ENCODE peak calls at places on chromosomes 3 and 15, in ten cellular contexts. One of them, this sample, is unnamed.

GRCh38 chr3:40237892-40238571 is 71.5 kb upstream of the EIF1B start:
- DNase-seq in A549: peak; percentile 5
- DNase-seq in body of pancreas: no peak
- DNase-seq in esophagus squamous epithelium: no peak
- DNase-seq in mammary epithelial cell: no peak
- DNase-seq in astrocyte: no peak
- DNase-seq in AG10803: peak; percentile 18
- DNase-seq in cardiac fibroblast: peak; percentile 14
- DNase-seq in endothelial cell: peak; percentile 7
- DNase-seq in astrocyte of the spinal cord: no peak
- DNase-seq in this sample: peak; percentile 14

GRCh38 chr15:67164811-67165652 is 89.4 kb downstream of the AAGAB start:
- DNase-seq in endothelial cell: peak; percentile 31
- DNase-seq in astrocyte of the spinal cord: peak; percentile 93
- DNase-seq in astrocyte: peak; percentile 83
- DNase-seq in cardiac fibroblast: peak; percentile 91
- DNase-seq in esophagus squamous epithelium: no peak
- DNase-seq in mammary epithelial cell: no peak
- DNase-seq in AG10803: no peak
- DNase-seq in body of pancreas: no peak
- DNase-seq in A549: no peak
- DNase-seq in this sample: no peak

GRCh38 chr15:39602143-39602542 is 21.3 kb downstream of the THBS1 start:
- DNase-seq in astrocyte: no peak
- DNase-seq in A549: no peak
- DNase-seq in astrocyte of the spinal cord: no peak
- DNase-seq in cardiac fibroblast: no peak
- DNase-seq in endothelial cell: no peak
- DNase-seq in mammary epithelial cell: no peak
- DNase-seq in body of pancreas: no peak
- DNase-seq in AG10803: no peak
- DNase-seq in esophagus squamous epithelium: no peak
- DNase-seq in this sample: no peak

GRCh38 chr3:188826574-188826973 is 345.2 kb upstream of the TPRG1 start:
- DNase-seq in mammary epithelial cell: no peak
- DNase-seq in A549: no peak
- DNase-seq in cardiac fibroblast: no peak
- DNase-seq in body of pancreas: no peak
- DNase-seq in astrocyte of the spinal cord: no peak
- DNase-seq in astrocyte: no peak
- DNase-seq in endothelial cell: no peak
- DNase-seq in AG10803: no peak
- DNase-seq in esophagus squamous epithelium: no peak
- DNase-seq in this sample: no peak

GRCh38 chr3:53044371-53045106 is 1.3 kb downstream of the SFMBT1 start:
- DNase-seq in astrocyte of the spinal cord: peak; percentile 45
- DNase-seq in cardiac fibroblast: peak; percentile 39
- DNase-seq in mammary epithelial cell: peak; percentile 42
- DNase-seq in astrocyte: peak; percentile 36
- DNase-seq in endothelial cell: peak; percentile 34
- DNase-seq in A549: peak; percentile 43
- DNase-seq in AG10803: peak; percentile 42
- DNase-seq in esophagus squamous epithelium: no peak
- DNase-seq in body of pancreas: no peak
- DNase-seq in this sample: peak; percentile 64

GRCh38 chr3:49625971-49626640 is 48.0 kb upstream of the APEH start:
- DNase-seq in astrocyte of the spinal cord: peak; percentile 6
- DNase-seq in mammary epithelial cell: no peak
- DNase-seq in esophagus squamous epithelium: no peak
- DNase-seq in astrocyte: peak; percentile 80
- DNase-seq in A549: no peak
- DNase-seq in endothelial cell: no peak
- DNase-seq in body of pancreas: no peak
- DNase-seq in AG10803: peak; percentile 43
- DNase-seq in cardiac fibroblast: no peak
- DNase-seq in this sample: no peak

GRCh38 chr3:19937459-19938362 is 3.7 kb upstream of the EFHB start:
- DNase-seq in astrocyte of the spinal cord: peak; percentile 32
- DNase-seq in AG10803: no peak
- DNase-seq in astrocyte: peak; percentile 84
- DNase-seq in A549: no peak
- DNase-seq in endothelial cell: no peak
- DNase-seq in cardiac fibroblast: peak; percentile 29
- DNase-seq in body of pancreas: no peak
- DNase-seq in mammary epithelial cell: peak; percentile 26
- DNase-seq in esophagus squamous epithelium: no peak
- DNase-seq in this sample: no peak

GRCh38 chr3:149621218-149622005 is 36.4 kb downstream of the WWTR1 start:
- DNase-seq in esophagus squamous epithelium: no peak
- DNase-seq in AG10803: peak; percentile 95
- DNase-seq in endothelial cell: no peak
- DNase-seq in astrocyte of the spinal cord: peak; percentile 95
- DNase-seq in astrocyte: peak; percentile 97
- DNase-seq in mammary epithelial cell: peak; percentile 86
- DNase-seq in body of pancreas: no peak
- DNase-seq in cardiac fibroblast: peak; percentile 90
- DNase-seq in A549: no peak
- DNase-seq in this sample: peak; percentile 88

GRCh38 chr15:38463893-38464292 is 10.0 kb downstream of the FAM98B start:
- DNase-seq in cardiac fibroblast: no peak
- DNase-seq in AG10803: no peak
- DNase-seq in mammary epithelial cell: no peak
- DNase-seq in endothelial cell: no peak
- DNase-seq in A549: no peak
- DNase-seq in astrocyte of the spinal cord: no peak
- DNase-seq in body of pancreas: no peak
- DNase-seq in esophagus squamous epithelium: no peak
- DNase-seq in astrocyte: no peak
- DNase-seq in this sample: no peak

GRCh38 chr15:41828747-41829270 is 917 bp downstream of the JMJD7 start:
- DNase-seq in AG10803: peak; percentile 12
- DNase-seq in cardiac fibroblast: no peak
- DNase-seq in mammary epithelial cell: peak; percentile 26
- DNase-seq in endothelial cell: no peak
- DNase-seq in esophagus squamous epithelium: no peak
- DNase-seq in astrocyte of the spinal cord: peak; percentile 8
- DNase-seq in A549: no peak
- DNase-seq in body of pancreas: no peak
- DNase-seq in astrocyte: peak; percentile 18
- DNase-seq in this sample: peak; percentile 54

GRCh38 chr15:63396546-63396939 is 14.9 kb upstream of the CA12 start:
- DNase-seq in astrocyte of the spinal cord: no peak
- DNase-seq in A549: no peak
- DNase-seq in endothelial cell: no peak
- DNase-seq in astrocyte: no peak
- DNase-seq in AG10803: no peak
- DNase-seq in body of pancreas: peak; percentile 65
- DNase-seq in mammary epithelial cell: no peak
- DNase-seq in cardiac fibroblast: no peak
- DNase-seq in esophagus squamous epithelium: no peak
- DNase-seq in this sample: no peak

GRCh38 chr3:197494366-197495058 is 61.3 kb downstream of the BDH1 start:
- DNase-seq in astrocyte of the spinal cord: peak; percentile 32
- DNase-seq in body of pancreas: peak; percentile 16
- DNase-seq in AG10803: peak; percentile 82
- DNase-seq in A549: peak; percentile 38
- DNase-seq in endothelial cell: no peak
- DNase-seq in astrocyte: peak; percentile 73
- DNase-seq in mammary epithelial cell: peak; percentile 88
- DNase-seq in cardiac fibroblast: peak; percentile 54
- DNase-seq in esophagus squamous epithelium: no peak
- DNase-seq in this sample: no peak

GRCh38 chr3:8768364-8769087 is 887 bp downstream of the OXTR start:
- DNase-seq in astrocyte of the spinal cord: no peak
- DNase-seq in endothelial cell: no peak
- DNase-seq in esophagus squamous epithelium: no peak
- DNase-seq in AG10803: no peak
- DNase-seq in mammary epithelial cell: no peak
- DNase-seq in body of pancreas: no peak
- DNase-seq in A549: no peak
- DNase-seq in astrocyte: no peak
- DNase-seq in cardiac fibroblast: peak; percentile 23
- DNase-seq in this sample: peak; percentile 29

GRCh38 chr3:15610083-15610482 is 8.5 kb downstream of the BTD start:
- DNase-seq in astrocyte: peak; percentile 43
- DNase-seq in esophagus squamous epithelium: no peak
- DNase-seq in mammary epithelial cell: peak; percentile 83
- DNase-seq in endothelial cell: no peak
- DNase-seq in astrocyte of the spinal cord: peak; percentile 73
- DNase-seq in body of pancreas: peak; percentile 43
- DNase-seq in A549: peak; percentile 70
- DNase-seq in AG10803: peak; percentile 80
- DNase-seq in cardiac fibroblast: peak; percentile 92
- DNase-seq in this sample: peak; percentile 96

GRCh38 chr3:147384210-147385058 is 21.9 kb downstream of the ZIC4 start:
- DNase-seq in endothelial cell: peak; percentile 69
- DNase-seq in esophagus squamous epithelium: no peak
- DNase-seq in AG10803: no peak
- DNase-seq in A549: no peak
- DNase-seq in astrocyte of the spinal cord: no peak
- DNase-seq in mammary epithelial cell: no peak
- DNase-seq in astrocyte: no peak
- DNase-seq in cardiac fibroblast: no peak
- DNase-seq in body of pancreas: no peak
- DNase-seq in this sample: no peak

GRCh38 chr3:147380996-147381376 is 25.4 kb downstream of the ZIC4 start:
- DNase-seq in body of pancreas: no peak
- DNase-seq in AG10803: no peak
- DNase-seq in esophagus squamous epithelium: no peak
- DNase-seq in astrocyte of the spinal cord: no peak
- DNase-seq in A549: no peak
- DNase-seq in astrocyte: no peak
- DNase-seq in cardiac fibroblast: no peak
- DNase-seq in mammary epithelial cell: no peak
- DNase-seq in endothelial cell: no peak
- DNase-seq in this sample: no peak

GRCh38 chr3:147385059-147386012 is 21.0 kb downstream of the ZIC4 start:
- DNase-seq in body of pancreas: no peak
- DNase-seq in endothelial cell: no peak
- DNase-seq in astrocyte: no peak
- DNase-seq in A549: no peak
- DNase-seq in AG10803: no peak
- DNase-seq in cardiac fibroblast: no peak
- DNase-seq in astrocyte of the spinal cord: no peak
- DNase-seq in esophagus squamous epithelium: no peak
- DNase-seq in mammary epithelial cell: no peak
- DNase-seq in this sample: no peak

GRCh38 chr3:147381610-147382009 is 24.7 kb downstream of the ZIC4 start:
- DNase-seq in body of pancreas: no peak
- DNase-seq in endothelial cell: no peak
- DNase-seq in A549: no peak
- DNase-seq in astrocyte: no peak
- DNase-seq in astrocyte of the spinal cord: no peak
- DNase-seq in mammary epithelial cell: no peak
- DNase-seq in cardiac fibroblast: no peak
- DNase-seq in AG10803: no peak
- DNase-seq in esophagus squamous epithelium: no peak
- DNase-seq in this sample: no peak

GRCh38 chr3:147383617-147384016 is 22.7 kb downstream of the ZIC4 start:
- DNase-seq in AG10803: no peak
- DNase-seq in cardiac fibroblast: no peak
- DNase-seq in A549: no peak
- DNase-seq in astrocyte of the spinal cord: no peak
- DNase-seq in astrocyte: no peak
- DNase-seq in mammary epithelial cell: no peak
- DNase-seq in body of pancreas: no peak
- DNase-seq in esophagus squamous epithelium: no peak
- DNase-seq in endothelial cell: no peak
- DNase-seq in this sample: no peak
- TF ChIP-seq CTCF in AG10803: peak; percentile 34
- TF ChIP-seq CTCF in cardiac fibroblast: no peak
- TF ChIP-seq CTCF in A549: peak; percentile 10
- TF ChIP-seq CTCF in astrocyte of the spinal cord: peak; percentile 47
- TF ChIP-seq CTCF in astrocyte: peak; percentile 15
- TF ChIP-seq CTCF in mammary epithelial cell: no peak
- TF ChIP-seq CTCF in body of pancreas: no peak
- TF ChIP-seq CTCF in esophagus squamous epithelium: no peak
- TF ChIP-seq CTCF in endothelial cell: peak; percentile 27
- TF ChIP-seq CTCF in this sample: peak; percentile 14

GRCh38 chr3:33732394-33732793 is 14.3 kb upstream of the CLASP2 start:
- DNase-seq in cardiac fibroblast: peak; percentile 25
- DNase-seq in AG10803: no peak
- DNase-seq in astrocyte: no peak
- DNase-seq in astrocyte of the spinal cord: no peak
- DNase-seq in body of pancreas: no peak
- DNase-seq in A549: peak; percentile 37
- DNase-seq in esophagus squamous epithelium: no peak
- DNase-seq in endothelial cell: no peak
- DNase-seq in mammary epithelial cell: no peak
- DNase-seq in this sample: no peak
- TF ChIP-seq CTCF in cardiac fibroblast: peak; percentile 46
- TF ChIP-seq CTCF in AG10803: peak; percentile 32
- TF ChIP-seq CTCF in astrocyte: peak; percentile 4
- TF ChIP-seq CTCF in astrocyte of the spinal cord: peak; percentile 37
- TF ChIP-seq CTCF in body of pancreas: no peak
- TF ChIP-seq CTCF in A549: no peak
- TF ChIP-seq CTCF in esophagus squamous epithelium: no peak
- TF ChIP-seq CTCF in endothelial cell: peak; percentile 49
- TF ChIP-seq CTCF in mammary epithelial cell: no peak
- TF ChIP-seq CTCF in this sample: peak; percentile 22

GRCh38 chr3:127033171-127033570 is 50.3 kb downstream of the PLXNA1 start:
- DNase-seq in esophagus squamous epithelium: no peak
- DNase-seq in astrocyte: no peak
- DNase-seq in AG10803: no peak
- DNase-seq in mammary epithelial cell: no peak
- DNase-seq in body of pancreas: no peak
- DNase-seq in endothelial cell: no peak
- DNase-seq in astrocyte of the spinal cord: no peak
- DNase-seq in cardiac fibroblast: no peak
- DNase-seq in A549: no peak
- DNase-seq in this sample: no peak
- TF ChIP-seq CTCF in esophagus squamous epithelium: no peak
- TF ChIP-seq CTCF in astrocyte: no peak
- TF ChIP-seq CTCF in AG10803: no peak
- TF ChIP-seq CTCF in mammary epithelial cell: no peak
- TF ChIP-seq CTCF in body of pancreas: no peak
- TF ChIP-seq CTCF in endothelial cell: no peak
- TF ChIP-seq CTCF in astrocyte of the spinal cord: no peak
- TF ChIP-seq CTCF in cardiac fibroblast: no peak
- TF ChIP-seq CTCF in A549: no peak
- TF ChIP-seq CTCF in this sample: no peak

DNA sequence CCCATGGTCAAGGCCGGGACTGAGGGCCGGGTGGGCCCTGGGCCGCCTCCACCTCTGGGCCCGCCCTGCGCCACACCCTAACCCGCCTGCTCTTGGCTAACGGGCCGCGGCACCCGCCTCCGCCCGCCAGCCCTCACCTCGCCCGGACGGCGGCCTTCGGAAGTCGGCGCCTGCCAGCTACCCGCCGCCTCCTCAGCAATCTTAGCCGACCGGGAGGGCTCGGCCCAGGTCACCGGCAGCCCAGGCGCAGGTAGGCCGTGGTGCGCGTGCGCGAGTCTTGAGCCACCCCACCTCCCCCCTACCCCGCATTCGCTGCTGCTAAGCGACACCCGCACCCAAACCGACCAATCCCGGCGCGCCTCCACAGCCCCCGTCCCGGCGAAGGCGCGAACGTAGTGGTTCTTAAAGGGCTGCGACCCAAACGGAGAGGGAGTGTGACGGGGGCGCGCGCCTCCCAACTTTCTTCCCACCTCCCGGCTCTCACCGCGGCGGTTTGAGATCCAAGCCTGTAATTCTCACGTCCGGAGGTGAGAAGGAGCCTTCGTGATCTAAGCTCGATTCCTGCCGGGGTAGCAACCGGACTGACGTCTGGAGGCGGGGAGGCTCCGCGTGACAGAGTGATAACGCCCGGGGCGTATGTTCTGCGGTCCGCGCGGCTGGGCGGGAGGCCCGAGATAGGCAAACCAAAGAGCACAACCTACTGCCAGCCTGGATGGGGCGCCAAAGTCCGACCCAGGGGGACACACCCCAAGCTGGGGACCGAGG is at the start of gene SEC22C:
- DNase-seq in body of pancreas: peak; percentile 97
- DNase-seq in esophagus squamous epithelium: peak; percentile 83
- DNase-seq in cardiac fibroblast: peak; percentile 92
- DNase-seq in AG10803: peak; percentile 84
- DNase-seq in endothelial cell: peak; percentile 96
- DNase-seq in mammary epithelial cell: peak; percentile 95
- DNase-seq in astrocyte of the spinal cord: peak; percentile 94
- DNase-seq in A549: peak; percentile 91
- DNase-seq in astrocyte: peak; percentile 79
- DNase-seq in this sample: peak; percentile 97
- TF ChIP-seq CTCF in body of pancreas: no peak
- TF ChIP-seq CTCF in esophagus squamous epithelium: peak; percentile 8
- TF ChIP-seq CTCF in cardiac fibroblast: no peak
- TF ChIP-seq CTCF in AG10803: peak; percentile 11
- TF ChIP-seq CTCF in endothelial cell: no peak
- TF ChIP-seq CTCF in mammary epithelial cell: no peak
- TF ChIP-seq CTCF in astrocyte of the spinal cord: no peak
- TF ChIP-seq CTCF in A549: no peak
- TF ChIP-seq CTCF in astrocyte: no peak
- TF ChIP-seq CTCF in this sample: peak; percentile 7